ENCODE peak calls at places on chromosomes 7 and 10, in four cellular contexts. M is GM12878, J is A549, P is HCT116. C is an unnamed sample.

GRCh38 chr7:132472463-132473120 is 103.7 kb downstream of the PLXNA4 start:
- DNase-seq in M (no peak), J (no peak), P (no peak), C (no peak)

GRCh38 chr7:95357623-95358022 is 33.3 kb upstream of the PON1 start:
- DNase-seq in M (no peak), J (no peak), P (no peak), C (no peak)

GRCh38 chr7:143490719-143491306 is 13.1 kb downstream of the TAS2R41 start:
- DNase-seq in M (no peak), J (no peak), P (no peak), C (no peak)

GRCh38 chr7:142457146-142457703 is 199.4 kb upstream of the PRSS58 start:
- DNase-seq in M (no peak), J (no peak), P (no peak), C (no peak)

GRCh38 chr10:99365761-99366160 is 36.6 kb downstream of the CNNM1 start:
- DNase-seq in M (no peak), J (no peak), P (no peak), C (no peak)

GRCh38 chr10:103605359-103606156 is 112.1 kb downstream of the NEURL1 start:
- DNase-seq in M (no peak), J (peak), P (peak), C (peak)

GRCh38 chr7:55148992-55149391 is 130.2 kb downstream of the EGFR start:
- DNase-seq in M (no peak), J (no peak), P (no peak), C (peak)

GRCh38 chr7:2610898-2611297 is 20.9 kb upstream of the TTYH3 start:
- DNase-seq in M (no peak), J (no peak), P (no peak), C (no peak)

GRCh38 chr10:71093531-71093930 is 118.8 kb upstream of the UNC5B start:
- DNase-seq in M (no peak), J (no peak), P (no peak), C (no peak)

GRCh38 chr10:64594072-64594471 is 1072.9 kb downstream of the REEP3 start:
- DNase-seq in M (no peak), J (no peak), P (no peak), C (no peak)

GRCh38 chr7:47588704-47589225 is 6.9 kb upstream of the TNS3 start:
- DNase-seq in M (no peak), J (no peak), P (no peak), C (no peak)

GRCh38 chr7:82778021-82778420 is 334.4 kb upstream of the CACNA2D1 start:
- DNase-seq in M (no peak), J (no peak), P (no peak), C (peak)

GRCh38 chr10:71260622-71261325 is 48.4 kb downstream of the UNC5B start:
- DNase-seq in M (no peak), J (no peak), P (peak), C (peak)

GRCh38 chr7:50467817-50468610 is 17.9 kb upstream of the FIGNL1 start:
- DNase-seq in M (no peak), J (peak), P (peak), C (peak)

GRCh38 chr10:759898-760477 is 70.5 kb upstream of the DIP2C start:
- DNase-seq in M (no peak), J (no peak), P (no peak), C (no peak)

GRCh38 chr10:124155781-124156401 is 62.5 kb upstream of the CHST15 start:
- DNase-seq in M (no peak), J (no peak), P (no peak), C (no peak)

GRCh38 chr10:103599211-103599610 is 105.7 kb downstream of the NEURL1 start:
- DNase-seq in M (no peak), J (no peak), P (no peak), C (no peak)

GRCh38 chr7:134892963-134893362 is 93.3 kb upstream of the AGBL3 start:
- DNase-seq in M (no peak), J (no peak), P (no peak), C (no peak)

GRCh38 chr7:89837515-89837914 is 316.8 kb upstream of the STEAP1 start:
- DNase-seq in M (no peak), J (no peak), P (no peak), C (no peak)

GRCh38 chr7:77338883-77339629 is 77.1 kb downstream of the GSAP start:
- DNase-seq in M (no peak), J (no peak), P (no peak), C (peak)

GRCh38 chr10:71638087-71638576 is 81.4 kb downstream of the C10orf105 start:
- DNase-seq in M (no peak), J (no peak), P (no peak), C (no peak)

GRCh38 chr7:132135986-132136385 is 440.3 kb downstream of the PLXNA4 start:
- DNase-seq in M (no peak), J (no peak), P (no peak), C (no peak)

GRCh38 chr10:103525901-103526300 is 32.4 kb downstream of the NEURL1 start:
- DNase-seq in M (no peak), J (no peak), P (no peak), C (no peak)

GRCh38 chr10:126905776-126906703 is 812 bp downstream of the DOCK1 start:
- DNase-seq in M (no peak), J (peak), P (no peak), C (peak)

GRCh38 chr10:110994406-110994805 is 75.0 kb downstream of the SHOC2 start:
- DNase-seq in M (no peak), J (no peak), P (no peak), C (no peak)

GRCh38 chr10:120262857-120263547 is 194.0 kb upstream of the PLPP4 start:
- DNase-seq in M (peak), J (no peak), P (no peak), C (no peak)

GRCh38 chr7:70764004-70764691 is 367.8 kb upstream of the GALNT17 start:
- DNase-seq in M (peak), J (no peak), P (no peak), C (no peak)

GRCh38 chr7:158994687-158995086 is 138.3 kb downstream of the DYNC2I1 start:
- DNase-seq in M (no peak), J (no peak), P (no peak), C (no peak)

GRCh38 chr10:3820255-3820654 is 35.2 kb upstream of the KLF6 start:
- DNase-seq in M (no peak), J (no peak), P (no peak), C (no peak)

GRCh38 chr10:4338768-4339167 is 487.2 kb upstream of the AKR1E2 start:
- DNase-seq in M (no peak), J (no peak), P (no peak), C (no peak)

GRCh38 chr7:1886361-1887064 is 216.4 kb downstream of the ELFN1 start:
- DNase-seq in M (no peak), J (no peak), P (no peak), C (no peak)

GRCh38 chr10:132448248-132448731 is 51.3 kb downstream of the PWWP2B start:
- DNase-seq in M (peak), J (peak), P (peak), C (no peak)

GRCh38 chr7:6159097-6159483 is 113.3 kb downstream of the CYTH3 start:
- DNase-seq in M (no peak), J (no peak), P (no peak), C (peak)

GRCh38 chr7:57505176-57505575 is 55.2 kb downstream of the ZNF716 start:
- DNase-seq in M (no peak), J (no peak), P (no peak), C (no peak)

GRCh38 chr7:46569117-46569433 is 648.0 kb upstream of the IGFBP3 start:
- DNase-seq in M (no peak), J (no peak), P (no peak), C (no peak)

GRCh38 chr7:95330194-95331003 is 6.1 kb upstream of the PON1 start:
- DNase-seq in M (peak), J (no peak), P (no peak), C (no peak)

GRCh38 chr10:80200687-80201086 is 4.7 kb downstream of the ANXA11 start:
- DNase-seq in M (no peak), J (no peak), P (no peak), C (no peak)

GRCh38 chr10:60663850-60664249 is 114.4 kb upstream of the CDK1 start:
- DNase-seq in M (no peak), J (no peak), P (no peak), C (no peak)

GRCh38 chr7:22723642-22724041 is 3.4 kb upstream of the IL6 start:
- DNase-seq in M (no peak), J (no peak), P (no peak), C (no peak)

GRCh38 chr10:50501478-50501877 is 122.3 kb downstream of the SGMS1 start:
- DNase-seq in M (no peak), J (no peak), P (no peak), C (peak)

GRCh38 chr10:34524369-34525091 is 290.6 kb downstream of the PARD3 start:
- DNase-seq in M (peak), J (no peak), P (no peak), C (no peak)

GRCh38 chr10:34526186-34526585 is 288.9 kb downstream of the PARD3 start:
- DNase-seq in M (no peak), J (no peak), P (no peak), C (peak)

GRCh38 chr10:34522542-34522941 is 292.6 kb downstream of the PARD3 start:
- DNase-seq in M (no peak), J (peak), P (no peak), C (peak)

GRCh38 chr10:34520510-34520909 is 294.6 kb downstream of the PARD3 start:
- DNase-seq in M (no peak), J (no peak), P (no peak), C (no peak)

DNA sequence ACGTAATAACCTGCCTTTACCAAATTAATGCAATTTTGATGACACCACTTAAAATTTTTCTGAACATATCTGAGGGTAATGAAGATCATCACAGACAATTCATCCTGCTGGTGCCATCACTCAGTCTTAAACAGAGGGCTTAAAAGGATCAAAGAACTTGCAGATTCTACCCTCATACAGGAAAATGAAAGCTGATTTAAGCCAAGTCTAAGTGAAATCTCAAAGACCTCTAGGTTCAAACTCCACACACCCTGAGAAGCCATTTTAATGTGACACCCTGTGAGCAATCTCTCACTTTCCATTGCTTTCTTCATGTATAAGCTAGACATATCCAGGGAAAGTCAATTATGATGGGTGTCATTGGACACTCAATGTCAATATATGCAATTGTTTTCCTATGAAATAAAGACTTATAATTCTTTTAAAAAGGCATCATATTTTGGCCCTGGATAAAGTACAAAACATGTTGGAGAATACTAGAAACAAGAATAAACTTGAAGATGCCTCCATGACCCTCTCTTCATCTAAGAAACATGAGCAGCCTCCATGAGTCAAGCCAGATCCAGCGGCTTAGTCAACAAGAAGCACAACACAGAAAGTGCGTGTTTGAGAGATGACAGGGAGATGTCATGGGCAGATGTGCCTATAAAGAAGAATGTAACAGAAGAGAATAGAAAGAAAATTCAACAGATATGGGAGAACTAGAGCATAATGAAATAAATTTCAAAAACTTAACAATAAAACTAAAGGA is 291.9 kb downstream of the PARD3 start:
- DNase-seq in M (no peak), J (no peak), P (no peak), C (peak)
- TF ChIP-seq CEBPB in M (no peak), J (no peak), P (no peak), C (no peak)

DNA sequence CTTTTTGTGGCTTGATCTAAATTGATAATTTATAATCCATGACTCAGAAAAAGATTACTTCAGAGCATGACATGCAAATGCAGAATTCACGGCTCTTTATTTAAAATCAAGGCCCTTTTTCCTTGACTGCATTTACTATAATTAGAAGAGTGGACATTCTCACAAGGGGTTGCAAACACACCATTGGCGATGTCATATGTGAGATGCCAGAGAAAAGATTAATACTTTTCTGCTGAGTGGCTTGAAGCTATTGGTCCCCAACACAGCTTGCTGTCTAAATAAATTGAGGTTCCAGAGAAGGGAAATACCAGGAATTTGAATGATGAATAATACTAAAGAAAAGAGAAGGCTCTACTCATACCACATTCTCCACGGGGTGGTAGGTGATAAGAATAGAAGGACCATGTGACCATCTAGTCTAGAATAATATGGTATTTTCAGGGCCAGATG is 78.7 kb upstream of the ARID5B start:
- DNase-seq in M (no peak), J (no peak), P (no peak), C (peak)
- TF ChIP-seq CEBPB in M (no peak), J (no peak), P (no peak), C (no peak)

GRCh38 chr7:104627516-104627915 is 299.1 kb downstream of the LHFPL3 start:
- DNase-seq in M (no peak), J (no peak), P (no peak), C (peak)
- TF ChIP-seq CEBPB in M (no peak), J (no peak), P (no peak), C (no peak)

GRCh38 chr7:29342761-29343160 is 148.2 kb downstream of the CHN2 start:
- DNase-seq in M (no peak), J (no peak), P (no peak), C (no peak)

GRCh38 chr7:29341156-29341555 is 146.6 kb downstream of the CHN2 start:
- DNase-seq in M (no peak), J (no peak), P (no peak), C (no peak)

GRCh38 chr7:29344334-29344978 is 149.9 kb downstream of the CHN2 start:
- DNase-seq in M (no peak), J (no peak), P (no peak), C (no peak)

GRCh38 chr7:29345590-29345989 is 151.0 kb downstream of the CHN2 start:
- DNase-seq in M (no peak), J (no peak), P (peak), C (no peak)

DNA sequence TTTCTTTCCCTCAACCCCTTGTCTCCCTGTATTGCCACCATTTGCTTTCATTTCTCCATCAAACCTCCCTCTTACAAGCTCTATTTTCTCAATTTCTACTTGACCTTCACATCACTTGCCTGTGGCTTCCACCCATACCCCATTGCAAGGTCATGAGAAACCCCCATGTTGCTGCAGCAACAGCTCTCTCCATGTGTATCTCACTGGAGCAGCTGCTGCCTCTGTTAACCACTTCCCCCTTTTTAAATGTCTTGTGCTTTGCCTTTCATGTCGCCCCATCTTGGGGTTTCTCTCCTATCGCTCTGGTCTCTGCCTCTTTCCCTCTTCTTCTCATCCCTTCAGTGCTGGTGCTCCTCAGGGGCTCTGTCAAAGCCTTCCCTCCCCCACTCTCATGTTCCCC is 148.8 kb downstream of the CHN2 start:
- DNase-seq in M (no peak), J (no peak), P (no peak), C (no peak)
- TF ChIP-seq CEBPB in M (no peak), J (no peak), P (no peak), C (no peak)

C was measured in IMR-90.